ENCODE peak calls at places on chromosomes 3 and 15, in five cellular contexts. One of them, this sample, is unnamed.
A peak's percentile ranks its signal among the peaks of the same experiment; 100 is the strongest.

GRCh38 chr3:52854013-52854412 is 19.2 kb upstream of the MUSTN1 start:
- DNase-seq in AG10803: no peak
- DNase-seq in NCI-H2081 treated with DMSO at 0.1 percent for 48 hours: no peak
- DNase-seq in RPMI8226: no peak
- DNase-seq in endothelial cell of umbilical vein: no peak
- DNase-seq in this sample: peak; percentile 18

GRCh38 chr3:147424325-147424910 is 15.3 kb downstream of the ZIC1 start:
- DNase-seq in endothelial cell of umbilical vein: no peak
- DNase-seq in NCI-H2081 treated with DMSO at 0.1 percent for 48 hours: no peak
- DNase-seq in RPMI8226: no peak
- DNase-seq in AG10803: no peak
- DNase-seq in this sample: peak; percentile 50

GRCh38 chr3:97793415-97794019 is 28.3 kb upstream of the CRYBG3 start:
- DNase-seq in RPMI8226: peak; percentile 42
- DNase-seq in AG10803: peak; percentile 55
- DNase-seq in NCI-H2081 treated with DMSO at 0.1 percent for 48 hours: no peak
- DNase-seq in endothelial cell of umbilical vein: peak; percentile 65
- DNase-seq in this sample: peak; percentile 70

GRCh38 chr3:11556851-11557644 is 86.7 kb downstream of the VGLL4 start:
- DNase-seq in RPMI8226: no peak
- DNase-seq in NCI-H2081 treated with DMSO at 0.1 percent for 48 hours: no peak
- DNase-seq in AG10803: peak; percentile 83
- DNase-seq in endothelial cell of umbilical vein: peak; percentile 36
- DNase-seq in this sample: peak; percentile 90

GRCh38 chr3:10428393-10429091 is 76.8 kb downstream of the ATP2B2 start:
- DNase-seq in AG10803: no peak
- DNase-seq in RPMI8226: no peak
- DNase-seq in endothelial cell of umbilical vein: no peak
- DNase-seq in NCI-H2081 treated with DMSO at 0.1 percent for 48 hours: no peak
- DNase-seq in this sample: no peak

GRCh38 chr15:49895337-49896223 is 223.5 kb downstream of the ATP8B4 start:
- DNase-seq in endothelial cell of umbilical vein: no peak
- DNase-seq in AG10803: peak; percentile 88
- DNase-seq in NCI-H2081 treated with DMSO at 0.1 percent for 48 hours: no peak
- DNase-seq in RPMI8226: no peak
- DNase-seq in this sample: peak; percentile 57

GRCh38 chr15:32957219-32957618 is 237.3 kb downstream of the FMN1 start:
- DNase-seq in AG10803: no peak
- DNase-seq in NCI-H2081 treated with DMSO at 0.1 percent for 48 hours: no peak
- DNase-seq in RPMI8226: no peak
- DNase-seq in endothelial cell of umbilical vein: no peak
- DNase-seq in this sample: no peak

GRCh38 chr3:43162573-43163084 is 56.8 kb upstream of the POMGNT2 start:
- DNase-seq in endothelial cell of umbilical vein: peak; percentile 30
- DNase-seq in RPMI8226: peak; percentile 37
- DNase-seq in NCI-H2081 treated with DMSO at 0.1 percent for 48 hours: no peak
- DNase-seq in AG10803: no peak
- DNase-seq in this sample: no peak

GRCh38 chr3:112366428-112366931 is 33.5 kb downstream of the CD200 start:
- DNase-seq in NCI-H2081 treated with DMSO at 0.1 percent for 48 hours: no peak
- DNase-seq in RPMI8226: no peak
- DNase-seq in AG10803: no peak
- DNase-seq in endothelial cell of umbilical vein: no peak
- DNase-seq in this sample: peak; percentile 35

GRCh38 chr3:187015903-187016638 is 85.7 kb downstream of the ST6GAL1 start:
- DNase-seq in RPMI8226: peak; percentile 38
- DNase-seq in endothelial cell of umbilical vein: peak; percentile 61
- DNase-seq in AG10803: no peak
- DNase-seq in NCI-H2081 treated with DMSO at 0.1 percent for 48 hours: no peak
- DNase-seq in this sample: no peak

GRCh38 chr3:15206662-15207576 is 873 bp downstream of the CAPN7 start:
- DNase-seq in AG10803: peak; percentile 35
- DNase-seq in endothelial cell of umbilical vein: peak; percentile 78
- DNase-seq in RPMI8226: peak; percentile 67
- DNase-seq in NCI-H2081 treated with DMSO at 0.1 percent for 48 hours: no peak
- DNase-seq in this sample: peak; percentile 47

GRCh38 chr3:48478631-48479555 is 25.1 kb downstream of the SHISA5 start:
- DNase-seq in endothelial cell of umbilical vein: peak; percentile 31
- DNase-seq in NCI-H2081 treated with DMSO at 0.1 percent for 48 hours: no peak
- DNase-seq in AG10803: no peak
- DNase-seq in RPMI8226: peak; percentile 27
- DNase-seq in this sample: no peak

GRCh38 chr15:41950505-41950904 is 21.9 kb downstream of the EHD4 start:
- DNase-seq in endothelial cell of umbilical vein: no peak
- DNase-seq in RPMI8226: no peak
- DNase-seq in NCI-H2081 treated with DMSO at 0.1 percent for 48 hours: no peak
- DNase-seq in AG10803: peak; percentile 72
- DNase-seq in this sample: no peak

GRCh38 chr15:75200765-75201608 is 695 bp upstream of the C15orf39 start:
- DNase-seq in endothelial cell of umbilical vein: peak; percentile 66
- DNase-seq in NCI-H2081 treated with DMSO at 0.1 percent for 48 hours: no peak
- DNase-seq in AG10803: no peak
- DNase-seq in RPMI8226: peak; percentile 96
- DNase-seq in this sample: peak; percentile 41

GRCh38 chr15:31160740-31161495 is 59.4 kb upstream of the TRPM1 start:
- DNase-seq in AG10803: no peak
- DNase-seq in RPMI8226: no peak
- DNase-seq in endothelial cell of umbilical vein: no peak
- DNase-seq in NCI-H2081 treated with DMSO at 0.1 percent for 48 hours: no peak
- DNase-seq in this sample: no peak